ENCODE peak calls at places on chromosomes 13 and 19, in eight cellular contexts. I, A, X, T, C, G, Y and K are unnamed samples. For H3K4me1, the result is how much of the 10 kb centered on the place peaks cover.

GRCh38 chr19:609001-609340 is 19.3 kb downstream of the HCN2 start:
- DNase-seq in X (peak), I (peak), G (peak), Y (peak), A (no peak), C (no peak), T (peak), K (peak)

GRCh38 chr19:916645-917322 is 349 bp upstream of the KISS1R start:
- DNase-seq in T (no peak), X (no peak), Y (no peak), A (no peak), G (no peak), C (peak), I (no peak), K (peak)

GRCh38 chr13:97191615-97192014 is 30.5 kb upstream of the MBNL2 start:
- DNase-seq in X (no peak), Y (no peak), A (no peak), T (no peak), I (no peak), C (no peak), G (no peak), K (peak)

GRCh38 chr19:32720936-32721250 is 1.3 kb downstream of the TDRD12 start:
- DNase-seq in Y (no peak), A (no peak), X (no peak), G (no peak), T (no peak), I (no peak), C (no peak), K (no peak)

GRCh38 chr13:61170791-61171330 is 244.8 kb downstream of the PCDH20 start:
- DNase-seq in C (no peak), T (no peak), Y (no peak), X (no peak), I (no peak), A (no peak), G (no peak), K (no peak)

GRCh38 chr19:5097959-5098623 is 129.2 kb downstream of the KDM4B start:
- DNase-seq in I (no peak), Y (no peak), X (no peak), T (no peak), G (no peak), C (no peak), A (no peak), K (no peak)

GRCh38 chr19:10776900-10777650 is 58.9 kb downstream of the TMED1 start:
- DNase-seq in C (no peak), X (no peak), G (no peak), A (no peak), Y (no peak), T (no peak), I (peak), K (no peak)

GRCh38 chr19:52898101-52898500 is 666 bp upstream of the ZNF320 start:
- DNase-seq in T (no peak), C (peak), X (no peak), Y (no peak), G (no peak), I (no peak), A (no peak), K (no peak)

GRCh38 chr19:52749780-52750179 is 14.9 kb upstream of the ZNF611 start:
- DNase-seq in X (no peak), I (no peak), A (no peak), C (no peak), Y (no peak), T (no peak), G (no peak), K (no peak)

GRCh38 chr19:50723735-50724521 is 764 bp downstream of the CLEC11A start:
- DNase-seq in G (no peak), T (no peak), X (no peak), I (no peak), C (no peak), Y (no peak), A (no peak), K (no peak)

GRCh38 chr19:5696196-5697021 is 6.3 kb downstream of the RPL36 start:
- DNase-seq in Y (no peak), X (no peak), T (no peak), A (no peak), I (no peak), G (no peak), C (no peak), K (no peak)

GRCh38 chr19:907183-907853 is 5.7 kb downstream of the R3HDM4 start:
- DNase-seq in X (no peak), T (no peak), G (no peak), I (no peak), Y (peak), A (no peak), C (no peak), K (no peak)

GRCh38 chr13:26837997-26838396 is 77.4 kb upstream of the GPR12 start:
- DNase-seq in I (no peak), A (no peak), X (no peak), T (no peak), G (no peak), C (no peak), Y (no peak), K (no peak)

GRCh38 chr13:110261166-110262081 is 45.5 kb downstream of the COL4A1 start:
- DNase-seq in Y (no peak), T (no peak), I (no peak), A (no peak), X (no peak), C (peak), G (no peak), K (no peak)

GRCh38 chr13:61410669-61411297 is 4.9 kb downstream of the PCDH20 start:
- DNase-seq in T (no peak), Y (no peak), C (peak), X (peak), A (no peak), I (no peak), G (no peak), K (peak)

GRCh38 chr19:16002985-16003384 is 54.2 kb downstream of the OR10H4 start:
- DNase-seq in C (no peak), I (no peak), T (no peak), Y (no peak), A (no peak), G (no peak), X (no peak), K (no peak)

GRCh38 chr13:42835012-42835411 is 53.6 kb downstream of the FAM216B start:
- DNase-seq in Y (no peak), T (no peak), I (no peak), G (no peak), X (no peak), C (no peak), A (no peak), K (no peak)

GRCh38 chr13:79631260-79631659 is 150.3 kb downstream of the NDFIP2 start:
- DNase-seq in X (peak), T (no peak), A (no peak), I (no peak), G (no peak), Y (no peak), C (no peak), K (peak)

GRCh38 chr13:23321534-23322241 is 111.8 kb downstream of the SACS start:
- DNase-seq in C (no peak), T (peak), G (peak), I (peak), X (peak), A (no peak), Y (peak), K (peak)

GRCh38 chr13:85333511-85333910 is 465.7 kb downstream of the SLITRK6 start:
- DNase-seq in X (no peak), Y (no peak), C (no peak), G (no peak), A (no peak), I (no peak), T (no peak), K (no peak)

GRCh38 chr13:66519259-66519658 is 710.9 kb downstream of the PCDH9 start:
- DNase-seq in X (no peak), C (no peak), Y (no peak), I (no peak), T (no peak), G (no peak), A (no peak), K (no peak)

GRCh38 chr19:4449022-4449825 is 8.4 kb downstream of the UBXN6 start:
- DNase-seq in C (no peak), Y (peak), T (no peak), G (peak), X (no peak), A (no peak), I (no peak), K (no peak)

GRCh38 chr19:56312787-56313343 is 1.8 kb downstream of the ZSCAN5A start:
- DNase-seq in Y (no peak), T (no peak), A (no peak), X (no peak), C (no peak), I (no peak), G (no peak), K (no peak)

GRCh38 chr19:2151339-2152229 is at the start of gene AP3D1:
- DNase-seq in Y (peak), I (peak), A (peak), G (peak), T (peak), C (peak), X (peak), K (peak)
- H3K4me1 ChIP-seq in Y (under half), I (half or more), A (under half), G (under half), T (under half), C (under half), X (under half), K (under half)

DNA sequence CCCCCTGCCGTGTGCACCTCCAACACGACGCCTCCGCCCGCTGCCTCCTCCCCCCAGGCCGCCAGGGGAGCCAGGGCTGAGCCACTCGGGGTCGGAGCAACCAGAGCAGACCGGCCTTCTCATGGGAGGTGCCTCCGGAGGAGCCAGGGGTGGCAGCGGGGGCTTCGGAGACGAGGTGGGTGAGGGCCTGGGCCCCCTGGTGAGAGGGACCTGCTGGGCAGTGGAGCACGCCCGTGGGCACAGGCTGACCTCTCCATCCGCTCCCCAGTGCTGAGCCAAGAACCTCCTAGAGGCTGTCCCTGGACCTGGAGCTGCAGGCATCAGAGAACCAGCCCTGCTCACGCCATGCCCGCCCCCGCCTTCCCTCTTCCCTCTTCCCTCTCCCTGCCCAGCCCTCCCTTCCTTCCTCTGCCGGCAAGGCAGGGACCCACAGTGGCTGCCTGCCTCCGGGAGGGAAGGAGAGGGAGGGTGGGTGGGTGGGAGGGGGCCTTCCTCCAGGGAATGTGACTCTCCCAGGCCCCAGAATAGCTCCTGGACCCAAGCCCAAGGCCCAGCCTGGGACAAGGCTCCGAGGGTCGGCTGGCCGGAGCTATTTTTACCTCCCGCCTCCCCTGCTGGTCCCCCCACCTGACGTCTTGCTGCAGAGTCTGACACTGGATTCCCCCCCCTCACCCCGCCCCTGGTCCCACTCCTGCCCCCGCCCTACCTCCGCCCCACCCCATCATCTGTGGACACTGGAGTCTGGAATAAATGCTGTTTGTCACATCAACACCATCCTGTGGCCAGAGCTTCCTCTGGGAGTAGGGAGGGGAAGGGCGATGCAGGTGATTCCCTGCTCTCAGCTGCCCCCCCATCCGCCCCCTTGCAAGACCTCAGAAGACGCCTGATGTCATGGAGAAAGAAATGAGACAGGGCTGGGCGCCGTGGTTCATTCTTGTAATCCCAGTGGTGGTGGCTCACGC is 12.0 kb downstream of the BCAM start:
- DNase-seq in C (no peak), I (no peak), G (peak), T (peak), A (no peak), X (no peak), Y (peak), K (no peak)
- H3K27ac ChIP-seq in C (no peak), I (no peak), G (peak), T (no peak), A (no peak), X (no peak), Y (peak), K (no peak)

GRCh38 chr13:36910545-36910944 is 9.5 kb downstream of the SMAD9 start:
- DNase-seq in G (no peak), T (no peak), C (no peak), Y (no peak), I (no peak), X (no peak), A (no peak), K (no peak)
- H3K4me1 ChIP-seq in G (under half), T (under half), C (under half), Y (under half), I (under half), X (under half), A (under half), K (under half)

DNA sequence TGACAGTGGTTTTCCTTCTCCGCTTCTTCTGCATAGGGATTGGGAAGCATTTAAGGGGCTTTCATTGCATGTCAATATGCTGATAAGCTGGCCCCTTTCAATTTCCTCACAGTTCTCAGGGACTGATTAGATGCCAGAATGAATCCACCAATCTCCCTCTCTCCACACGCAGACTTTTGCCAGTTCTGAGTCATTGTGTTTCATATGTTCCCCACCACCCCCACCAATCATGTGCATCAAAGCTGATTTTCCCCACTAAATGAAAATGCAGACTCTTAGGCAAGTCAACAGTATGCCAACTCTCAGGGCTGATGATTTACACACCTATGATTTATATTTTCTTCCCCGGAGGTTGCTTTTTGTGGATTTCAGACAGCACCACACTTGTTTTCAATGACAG is 47.8 kb upstream of the C13orf42 start:
- DNase-seq in G (no peak), Y (no peak), I (no peak), X (no peak), A (no peak), T (no peak), C (no peak), K (no peak)
- H3K27ac ChIP-seq in G (no peak), Y (no peak), I (no peak), X (no peak), A (no peak), T (no peak), C (no peak), K (no peak)

GRCh38 chr13:44273216-44273615 is 100.4 kb upstream of the SERP2 start:
- DNase-seq in A (no peak), C (no peak), T (no peak), X (no peak), I (no peak), Y (no peak), G (no peak), K (no peak)
- H3K4me1 ChIP-seq in A (under half), C (under half), T (under half), X (under half), I (under half), Y (under half), G (under half), K (under half)

DNA sequence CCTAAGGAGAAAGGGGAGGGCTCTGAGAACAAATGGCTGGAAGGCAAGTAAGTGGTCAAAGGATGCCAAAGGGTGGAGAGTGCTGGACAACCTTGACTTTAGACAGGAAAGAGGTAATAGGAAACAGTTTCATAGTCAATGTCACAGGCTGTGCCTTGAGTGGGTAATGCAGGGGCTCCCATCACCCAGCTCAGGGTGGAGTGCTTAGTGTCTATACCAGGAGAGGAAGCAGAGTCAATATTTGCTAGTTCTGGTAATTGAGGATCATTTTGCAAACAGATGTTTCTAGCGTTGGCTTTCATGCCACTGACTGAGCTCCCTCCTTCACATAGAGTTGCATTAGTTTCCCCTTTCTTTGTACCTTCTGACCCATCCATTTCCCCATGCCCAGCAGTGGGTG is 64.6 kb upstream of the KL start:
- DNase-seq in C (no peak), X (no peak), Y (no peak), I (no peak), A (no peak), G (no peak), T (no peak), K (no peak)
- H3K27ac ChIP-seq in C (no peak), X (no peak), Y (no peak), I (no peak), A (no peak), G (no peak), T (no peak), K (no peak)

GRCh38 chr19:47379398-47379938 is 30.4 kb downstream of the DHX34 start:
- DNase-seq in I (no peak), A (no peak), X (no peak), Y (peak), C (no peak), T (no peak), G (no peak), K (no peak)

GRCh38 chr19:47381121-47381520 is 32.0 kb downstream of the DHX34 start:
- DNase-seq in C (no peak), A (no peak), X (no peak), G (no peak), T (no peak), Y (no peak), I (no peak), K (no peak)

GRCh38 chr19:47380559-47380958 is 31.4 kb downstream of the DHX34 start:
- DNase-seq in I (no peak), X (no peak), T (no peak), A (no peak), C (no peak), G (no peak), Y (no peak), K (no peak)

GRCh38 chr19:47378246-47378645 is 29.1 kb downstream of the DHX34 start:
- DNase-seq in I (no peak), X (no peak), G (no peak), Y (no peak), C (no peak), A (no peak), T (no peak), K (no peak)

DNA sequence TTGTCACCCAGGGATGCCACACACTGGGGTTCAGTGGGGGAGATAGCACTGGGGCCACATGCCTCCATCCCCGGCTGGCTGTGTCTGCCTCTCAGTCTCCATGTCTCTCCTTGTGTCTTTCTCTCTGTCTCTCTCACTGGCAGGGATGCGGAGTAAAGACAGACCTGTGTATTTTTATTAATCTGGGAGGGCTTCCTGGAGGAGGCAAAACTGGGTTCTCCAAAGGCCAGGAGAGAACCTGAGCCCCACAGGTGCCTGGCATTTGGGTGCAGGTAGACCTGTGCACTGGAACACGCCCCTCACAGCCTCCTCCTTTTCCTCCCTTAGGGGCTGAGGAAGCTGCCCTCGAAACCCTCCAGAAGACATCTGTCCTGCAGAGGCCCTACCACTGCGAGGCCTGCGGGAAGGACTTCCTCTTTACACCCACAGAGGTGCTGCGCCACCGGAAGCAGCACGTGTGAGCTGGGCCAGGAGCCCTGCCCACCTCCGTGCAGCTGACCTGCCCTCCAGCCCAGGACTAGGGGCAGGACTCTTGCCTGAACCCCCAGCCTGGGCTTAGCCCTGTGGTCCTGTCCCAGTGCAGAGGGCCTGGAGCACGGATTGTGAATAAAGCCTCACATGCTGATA is 32.7 kb downstream of the DHX34 start:
- DNase-seq in Y (no peak), G (no peak), A (no peak), T (no peak), X (no peak), C (no peak), I (peak), K (no peak)
- H3K4me1 ChIP-seq in Y (under half), G (under half), A (under half), T (under half), X (under half), C (under half), I (under half), K (under half)